ENCODE peak calls at places on chromosomes 6 and 20, in ten cellular contexts. K is IMR-90, T is PC-3, E is breast epithelium, R is tibial nerve, M is neural progenitor cell, G is esophagus squamous epithelium, Z is body of pancreas, U is AG04450, C is upper lobe of right lung. L is an unnamed sample.

GRCh38 chr6:43677759-43678158 is 9.8 kb downstream of the MRPS18A start:
- DNase-seq in R (no peak), E (no peak), T (no peak), Z (no peak), U (no peak), K (no peak), G (no peak), C (no peak), M (no peak), L (no peak)

GRCh38 chr6:151443911-151444621 is 7.9 kb downstream of the RMND1 start:
- DNase-seq in Z (no peak), M (no peak), G (no peak), T (no peak), E (no peak), U (no peak), R (no peak), C (no peak), K (no peak), L (no peak)

GRCh38 chr6:168032383-168032760 is 34.9 kb downstream of the KIF25 start:
- DNase-seq in R (no peak), G (no peak), K (peak), U (peak), M (peak), E (no peak), T (peak), C (no peak), Z (no peak), L (no peak)

GRCh38 chr20:38355161-38356012 is 9.1 kb downstream of the LBP start:
- DNase-seq in M (no peak), Z (no peak), T (no peak), C (no peak), U (no peak), G (no peak), K (no peak), E (no peak), R (no peak), L (no peak)

GRCh38 chr20:62316331-62317166 is 13.8 kb downstream of the ADRM1 start:
- DNase-seq in M (no peak), C (no peak), U (no peak), E (no peak), R (no peak), T (no peak), Z (no peak), G (no peak), K (no peak), L (peak)

GRCh38 chr20:6818033-6818808 is 50.7 kb downstream of the BMP2 start:
- DNase-seq in M (peak), U (no peak), E (no peak), Z (no peak), R (no peak), K (no peak), C (no peak), G (no peak), T (no peak), L (no peak)

GRCh38 chr6:128491643-128492206 is 28.7 kb downstream of the PTPRK start:
- DNase-seq in T (peak), C (no peak), E (no peak), M (peak), G (no peak), U (no peak), R (no peak), Z (peak), K (peak), L (no peak)

GRCh38 chr20:40766790-40767529 is 77.9 kb upstream of the MAFB start:
- DNase-seq in M (no peak), Z (no peak), R (no peak), U (no peak), T (no peak), G (no peak), C (no peak), E (no peak), K (no peak), L (no peak)

GRCh38 chr6:52152692-52153091 is 33.5 kb upstream of the IL17A start:
- DNase-seq in G (no peak), M (peak), R (no peak), T (no peak), U (no peak), Z (no peak), E (no peak), K (no peak), C (no peak), L (no peak)

GRCh38 chr20:58577871-58578615 is 62.8 kb upstream of the APCDD1L start:
- DNase-seq in M (no peak), U (no peak), C (peak), G (no peak), K (no peak), Z (no peak), R (no peak), E (peak), T (no peak), L (no peak)

GRCh38 chr20:21557246-21557982 is 43.5 kb upstream of the NKX2-2 start:
- DNase-seq in T (no peak), E (no peak), R (no peak), U (no peak), M (no peak), G (no peak), K (no peak), C (no peak), Z (no peak), L (no peak)

GRCh38 chr20:21556398-21556797 is 42.5 kb upstream of the NKX2-2 start:
- DNase-seq in C (no peak), M (no peak), T (no peak), E (no peak), R (no peak), Z (no peak), G (no peak), K (no peak), U (no peak), L (no peak)

GRCh38 chr20:21562656-21563055 is 48.8 kb upstream of the NKX2-2 start:
- DNase-seq in K (no peak), Z (no peak), C (no peak), E (no peak), U (no peak), G (no peak), T (no peak), R (no peak), M (no peak), L (no peak)

GRCh38 chr20:21555470-21556120 is 41.7 kb upstream of the NKX2-2 start:
- DNase-seq in G (no peak), T (no peak), C (no peak), M (no peak), U (no peak), K (no peak), R (no peak), E (no peak), Z (no peak), L (no peak)

DNA sequence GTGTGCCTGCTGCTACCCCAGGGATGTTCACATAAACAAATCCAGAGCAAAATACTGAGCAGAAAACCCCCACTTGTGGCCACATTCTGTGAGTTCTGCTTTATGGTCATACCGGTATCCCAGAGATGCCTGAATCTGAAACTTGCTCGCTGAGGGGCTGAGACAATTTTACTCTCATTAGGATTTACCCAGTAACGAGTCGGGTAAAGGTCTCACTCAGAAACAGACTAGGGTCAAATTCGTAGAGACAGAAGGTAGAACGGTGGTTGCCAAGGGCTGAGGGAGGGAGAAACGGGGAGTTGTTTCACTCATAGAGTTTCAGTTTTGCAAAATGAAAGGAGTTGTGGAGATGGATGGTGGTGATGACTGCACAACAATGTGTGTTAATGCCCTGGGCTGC is 45.4 kb upstream of the NKX2-2 start:
- DNase-seq in Z (no peak), K (no peak), G (no peak), T (no peak), U (no peak), C (no peak), E (no peak), R (no peak), M (no peak), L (no peak)
- H3K27ac ChIP-seq in Z (no peak), K (no peak), G (no peak), T (no peak), U (no peak), C (no peak), E (no peak), R (no peak), M (no peak), L (no peak)

GRCh38 chr20:34293119-34293518 is 10.0 kb downstream of the AHCY start:
- DNase-seq in M (no peak), G (no peak), Z (peak), U (no peak), K (no peak), C (no peak), T (no peak), E (no peak), R (no peak), L (no peak)

GRCh38 chr20:34293589-34293988 is 9.6 kb downstream of the AHCY start:
- DNase-seq in T (no peak), M (no peak), C (no peak), E (no peak), U (no peak), G (no peak), Z (no peak), K (no peak), R (no peak), L (no peak)

GRCh38 chr20:34295284-34295683 is 7.9 kb downstream of the AHCY start:
- DNase-seq in Z (no peak), G (no peak), R (no peak), T (no peak), U (no peak), K (no peak), M (no peak), E (no peak), C (no peak), L (no peak)

GRCh38 chr20:34294563-34294962 is 8.6 kb downstream of the AHCY start:
- DNase-seq in T (no peak), Z (no peak), M (no peak), C (no peak), E (no peak), K (no peak), G (no peak), R (no peak), U (no peak), L (no peak)

GRCh38 chr20:34296468-34296867 is 6.7 kb downstream of the AHCY start:
- DNase-seq in Z (no peak), R (no peak), C (no peak), U (no peak), G (no peak), T (no peak), K (no peak), M (no peak), E (no peak), L (no peak)
- H3K27ac ChIP-seq in Z (no peak), R (no peak), C (no peak), U (no peak), G (no peak), T (no peak), K (no peak), M (no peak), E (no peak), L (no peak)

DNA sequence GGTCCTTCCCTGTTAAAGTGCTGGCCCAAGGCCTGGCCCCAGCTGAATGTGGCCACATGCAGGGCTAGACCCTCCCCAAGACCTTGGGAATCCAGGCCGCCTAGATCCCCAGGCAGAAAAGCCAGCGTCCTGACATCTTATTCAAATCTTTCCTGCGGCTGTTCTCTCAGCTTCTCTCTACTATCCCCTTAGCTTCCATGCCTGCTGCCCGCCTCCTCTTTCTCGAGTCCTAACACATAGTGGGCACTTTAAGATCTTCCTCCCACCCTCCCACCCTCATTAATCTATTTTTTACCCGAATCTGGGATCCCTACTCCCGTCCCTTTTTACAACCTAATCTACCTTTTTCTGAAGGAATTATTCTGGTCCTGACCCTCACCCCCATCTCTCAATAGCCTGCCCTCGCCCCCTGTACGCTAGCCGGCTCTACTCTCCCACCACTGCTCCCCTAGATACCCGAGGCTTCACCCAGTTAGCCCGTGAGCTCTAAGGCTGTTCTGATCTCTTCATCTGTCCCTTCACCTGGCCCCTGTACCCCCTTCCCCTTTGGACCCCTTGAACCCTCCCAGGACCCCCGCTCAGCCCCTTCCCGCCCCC is at the start of gene CCHCR1:
- DNase-seq in M (peak), Z (no peak), E (no peak), T (no peak), K (no peak), U (no peak), R (no peak), G (no peak), C (no peak), L (no peak)
- H3K27ac ChIP-seq in M (no peak), Z (peak), E (peak), T (peak), K (peak), U (peak), R (peak), G (peak), C (peak), L (peak)

GRCh38 chr6:136774228-136775041 is 17.8 kb downstream of the MAP3K5 start:
- DNase-seq in G (no peak), U (peak), K (peak), Z (no peak), E (no peak), C (no peak), M (no peak), R (no peak), T (peak), L (no peak)
- H3K27ac ChIP-seq in G (peak), U (no peak), K (peak), Z (peak), E (peak), C (peak), M (no peak), R (no peak), T (no peak), L (no peak)

GRCh38 chr6:158283304-158284005 is 28.8 kb upstream of the TULP4 start:
- DNase-seq in G (no peak), C (no peak), R (no peak), K (peak), Z (no peak), T (no peak), M (peak), E (no peak), U (no peak), L (no peak)
- H3K27ac ChIP-seq in G (peak), C (no peak), R (no peak), K (peak), Z (no peak), T (no peak), M (peak), E (peak), U (peak), L (peak)

GRCh38 chr6:37130704-37131103 is 39.2 kb upstream of the PIM1 start:
- DNase-seq in T (peak), E (no peak), C (peak), U (no peak), Z (peak), G (no peak), K (peak), M (no peak), R (peak), L (no peak)
- H3K27ac ChIP-seq in T (peak), E (peak), C (peak), U (no peak), Z (no peak), G (peak), K (no peak), M (no peak), R (no peak), L (no peak)

GRCh38 chr6:134211297-134211696 is 106.6 kb downstream of the SGK1 start:
- DNase-seq in M (no peak), K (no peak), E (no peak), U (no peak), T (no peak), C (no peak), G (no peak), R (no peak), Z (no peak), L (no peak)
- H3K27ac ChIP-seq in M (no peak), K (no peak), E (no peak), U (no peak), T (no peak), C (no peak), G (no peak), R (no peak), Z (no peak), L (no peak)

DNA sequence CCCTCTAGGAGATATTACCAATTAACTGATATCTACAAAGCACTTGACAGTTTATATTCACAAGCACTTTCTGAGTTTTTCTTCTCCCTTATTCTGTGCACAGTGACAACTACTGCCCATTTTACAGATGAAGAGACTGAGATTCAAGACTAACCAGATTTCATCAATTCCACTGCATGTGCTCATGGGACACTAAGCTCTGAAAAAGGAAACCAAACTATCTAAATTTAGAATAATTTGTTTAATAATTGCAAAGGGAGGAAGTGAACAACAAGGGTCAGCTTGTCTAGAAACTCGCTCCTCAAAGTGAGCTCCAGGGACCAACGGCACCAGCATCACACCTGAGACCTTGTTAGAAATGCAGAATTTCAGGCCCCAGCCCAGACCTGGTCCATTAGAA is 50.8 kb upstream of the MYLIP start:
- DNase-seq in T (no peak), M (no peak), U (no peak), R (no peak), E (no peak), C (no peak), K (no peak), Z (no peak), G (no peak), L (no peak)
- H3K27ac ChIP-seq in T (no peak), M (no peak), U (no peak), R (no peak), E (no peak), C (no peak), K (no peak), Z (no peak), G (no peak), L (no peak)

L was measured in substantia nigra.